ENCODE peak calls at places on chromosomes 13 and 19, in seven cellular contexts. One of them, this sample, is unnamed.

GRCh38 chr13:29791997-29792775 is 58.2 kb downstream of the UBL3 start:
- DNase-seq in amygdala: no peak
- DNase-seq in stimulated activated CD8-positive, alpha-beta memory T cell treated with anti-CD3 and anti-CD28 coated beads, Interleukin-4, amount 100 ng/mL, for 48 hours: no peak
- DNase-seq in NCI-H1417 treated with DMSO at 0.1 percent for 48 hours: no peak
- DNase-seq in ovary: no peak
- DNase-seq in posterior cingulate gyrus: no peak
- DNase-seq in activated CD4-positive, alpha-beta T cell treated with anti-CD3 and anti-CD28 coated beads for 48 hours: no peak
- DNase-seq in this sample: no peak

GRCh38 chr19:1261512-1261862 is 7.6 kb upstream of the CIRBP start:
- DNase-seq in activated CD4-positive, alpha-beta T cell treated with anti-CD3 and anti-CD28 coated beads for 48 hours: peak; percentile 44
- DNase-seq in ovary: peak; percentile 64
- DNase-seq in posterior cingulate gyrus: no peak
- DNase-seq in stimulated activated CD8-positive, alpha-beta memory T cell treated with anti-CD3 and anti-CD28 coated beads, Interleukin-4, amount 100 ng/mL, for 48 hours: peak; percentile 54
- DNase-seq in NCI-H1417 treated with DMSO at 0.1 percent for 48 hours: no peak
- DNase-seq in amygdala: no peak
- DNase-seq in this sample: no peak

GRCh38 chr13:61592489-61592888 is 176.8 kb upstream of the PCDH20 start:
- DNase-seq in posterior cingulate gyrus: no peak
- DNase-seq in amygdala: no peak
- DNase-seq in activated CD4-positive, alpha-beta T cell treated with anti-CD3 and anti-CD28 coated beads for 48 hours: no peak
- DNase-seq in ovary: no peak
- DNase-seq in stimulated activated CD8-positive, alpha-beta memory T cell treated with anti-CD3 and anti-CD28 coated beads, Interleukin-4, amount 100 ng/mL, for 48 hours: no peak
- DNase-seq in NCI-H1417 treated with DMSO at 0.1 percent for 48 hours: no peak
- DNase-seq in this sample: no peak

GRCh38 chr13:101520672-101521071 is 68.2 kb downstream of the ITGBL1 start:
- DNase-seq in posterior cingulate gyrus: no peak
- DNase-seq in stimulated activated CD8-positive, alpha-beta memory T cell treated with anti-CD3 and anti-CD28 coated beads, Interleukin-4, amount 100 ng/mL, for 48 hours: peak; percentile 24
- DNase-seq in activated CD4-positive, alpha-beta T cell treated with anti-CD3 and anti-CD28 coated beads for 48 hours: no peak
- DNase-seq in ovary: no peak
- DNase-seq in amygdala: no peak
- DNase-seq in NCI-H1417 treated with DMSO at 0.1 percent for 48 hours: no peak
- DNase-seq in this sample: peak; percentile 43

GRCh38 chr19:2495130-2495641 is 19.3 kb downstream of the GADD45B start:
- DNase-seq in activated CD4-positive, alpha-beta T cell treated with anti-CD3 and anti-CD28 coated beads for 48 hours: no peak
- DNase-seq in posterior cingulate gyrus: no peak
- DNase-seq in NCI-H1417 treated with DMSO at 0.1 percent for 48 hours: no peak
- DNase-seq in amygdala: no peak
- DNase-seq in ovary: peak; percentile 69
- DNase-seq in stimulated activated CD8-positive, alpha-beta memory T cell treated with anti-CD3 and anti-CD28 coated beads, Interleukin-4, amount 100 ng/mL, for 48 hours: no peak
- DNase-seq in this sample: no peak

GRCh38 chr19:34904846-34905527 is 21.7 kb upstream of the ZNF30 start:
- DNase-seq in NCI-H1417 treated with DMSO at 0.1 percent for 48 hours: no peak
- DNase-seq in posterior cingulate gyrus: no peak
- DNase-seq in stimulated activated CD8-positive, alpha-beta memory T cell treated with anti-CD3 and anti-CD28 coated beads, Interleukin-4, amount 100 ng/mL, for 48 hours: no peak
- DNase-seq in ovary: no peak
- DNase-seq in activated CD4-positive, alpha-beta T cell treated with anti-CD3 and anti-CD28 coated beads for 48 hours: peak; percentile 6
- DNase-seq in amygdala: no peak
- DNase-seq in this sample: no peak

GRCh38 chr13:96020155-96020575 is 33.0 kb downstream of the UGGT2 start:
- DNase-seq in posterior cingulate gyrus: peak; percentile 61
- DNase-seq in stimulated activated CD8-positive, alpha-beta memory T cell treated with anti-CD3 and anti-CD28 coated beads, Interleukin-4, amount 100 ng/mL, for 48 hours: no peak
- DNase-seq in ovary: no peak
- DNase-seq in activated CD4-positive, alpha-beta T cell treated with anti-CD3 and anti-CD28 coated beads for 48 hours: peak; percentile 3
- DNase-seq in amygdala: no peak
- DNase-seq in NCI-H1417 treated with DMSO at 0.1 percent for 48 hours: peak; percentile 41
- DNase-seq in this sample: peak; percentile 21

GRCh38 chr13:42970824-42971669 is 21.0 kb downstream of the EPSTI1 start:
- DNase-seq in ovary: no peak
- DNase-seq in amygdala: no peak
- DNase-seq in activated CD4-positive, alpha-beta T cell treated with anti-CD3 and anti-CD28 coated beads for 48 hours: peak; percentile 61
- DNase-seq in stimulated activated CD8-positive, alpha-beta memory T cell treated with anti-CD3 and anti-CD28 coated beads, Interleukin-4, amount 100 ng/mL, for 48 hours: peak; percentile 58
- DNase-seq in posterior cingulate gyrus: no peak
- DNase-seq in NCI-H1417 treated with DMSO at 0.1 percent for 48 hours: no peak
- DNase-seq in this sample: peak; percentile 73

GRCh38 chr13:49495783-49496762 is at the start of gene PHF11:
- DNase-seq in stimulated activated CD8-positive, alpha-beta memory T cell treated with anti-CD3 and anti-CD28 coated beads, Interleukin-4, amount 100 ng/mL, for 48 hours: peak; percentile 88
- DNase-seq in activated CD4-positive, alpha-beta T cell treated with anti-CD3 and anti-CD28 coated beads for 48 hours: peak; percentile 93
- DNase-seq in amygdala: peak; percentile 52
- DNase-seq in ovary: peak; percentile 79
- DNase-seq in NCI-H1417 treated with DMSO at 0.1 percent for 48 hours: no peak
- DNase-seq in posterior cingulate gyrus: peak; percentile 95
- DNase-seq in this sample: peak; percentile 94

GRCh38 chr13:44191504-44192171 is 182.0 kb upstream of the SERP2 start:
- DNase-seq in ovary: no peak
- DNase-seq in posterior cingulate gyrus: no peak
- DNase-seq in NCI-H1417 treated with DMSO at 0.1 percent for 48 hours: no peak
- DNase-seq in activated CD4-positive, alpha-beta T cell treated with anti-CD3 and anti-CD28 coated beads for 48 hours: peak; percentile 35
- DNase-seq in stimulated activated CD8-positive, alpha-beta memory T cell treated with anti-CD3 and anti-CD28 coated beads, Interleukin-4, amount 100 ng/mL, for 48 hours: no peak
- DNase-seq in amygdala: no peak
- DNase-seq in this sample: peak; percentile 53

GRCh38 chr13:26590379-26590778 is 32.9 kb downstream of the WASF3 start:
- DNase-seq in stimulated activated CD8-positive, alpha-beta memory T cell treated with anti-CD3 and anti-CD28 coated beads, Interleukin-4, amount 100 ng/mL, for 48 hours: no peak
- DNase-seq in activated CD4-positive, alpha-beta T cell treated with anti-CD3 and anti-CD28 coated beads for 48 hours: no peak
- DNase-seq in NCI-H1417 treated with DMSO at 0.1 percent for 48 hours: no peak
- DNase-seq in ovary: no peak
- DNase-seq in amygdala: no peak
- DNase-seq in posterior cingulate gyrus: no peak
- DNase-seq in this sample: no peak

GRCh38 chr19:7318176-7318575 is 24.0 kb upstream of the INSR start:
- DNase-seq in stimulated activated CD8-positive, alpha-beta memory T cell treated with anti-CD3 and anti-CD28 coated beads, Interleukin-4, amount 100 ng/mL, for 48 hours: no peak
- DNase-seq in amygdala: no peak
- DNase-seq in ovary: no peak
- DNase-seq in NCI-H1417 treated with DMSO at 0.1 percent for 48 hours: no peak
- DNase-seq in posterior cingulate gyrus: no peak
- DNase-seq in activated CD4-positive, alpha-beta T cell treated with anti-CD3 and anti-CD28 coated beads for 48 hours: no peak
- DNase-seq in this sample: no peak

GRCh38 chr19:6551607-6552450 is 21.0 kb downstream of the TNFSF9 start:
- DNase-seq in NCI-H1417 treated with DMSO at 0.1 percent for 48 hours: no peak
- DNase-seq in ovary: no peak
- DNase-seq in amygdala: no peak
- DNase-seq in stimulated activated CD8-positive, alpha-beta memory T cell treated with anti-CD3 and anti-CD28 coated beads, Interleukin-4, amount 100 ng/mL, for 48 hours: peak; percentile 83
- DNase-seq in posterior cingulate gyrus: no peak
- DNase-seq in activated CD4-positive, alpha-beta T cell treated with anti-CD3 and anti-CD28 coated beads for 48 hours: peak; percentile 77
- DNase-seq in this sample: peak; percentile 88

GRCh38 chr19:55210120-55210493 is 806 bp upstream of the PTPRH start:
- DNase-seq in stimulated activated CD8-positive, alpha-beta memory T cell treated with anti-CD3 and anti-CD28 coated beads, Interleukin-4, amount 100 ng/mL, for 48 hours: no peak
- DNase-seq in amygdala: no peak
- DNase-seq in ovary: no peak
- DNase-seq in NCI-H1417 treated with DMSO at 0.1 percent for 48 hours: no peak
- DNase-seq in activated CD4-positive, alpha-beta T cell treated with anti-CD3 and anti-CD28 coated beads for 48 hours: no peak
- DNase-seq in posterior cingulate gyrus: no peak
- DNase-seq in this sample: no peak

GRCh38 chr13:112204881-112205327 is 138.0 kb downstream of the SOX1 start:
- DNase-seq in posterior cingulate gyrus: no peak
- DNase-seq in stimulated activated CD8-positive, alpha-beta memory T cell treated with anti-CD3 and anti-CD28 coated beads, Interleukin-4, amount 100 ng/mL, for 48 hours: no peak
- DNase-seq in NCI-H1417 treated with DMSO at 0.1 percent for 48 hours: no peak
- DNase-seq in activated CD4-positive, alpha-beta T cell treated with anti-CD3 and anti-CD28 coated beads for 48 hours: no peak
- DNase-seq in ovary: no peak
- DNase-seq in amygdala: no peak
- DNase-seq in this sample: no peak

GRCh38 chr13:40789275-40790231 is at the start of gene SLC25A15:
- DNase-seq in activated CD4-positive, alpha-beta T cell treated with anti-CD3 and anti-CD28 coated beads for 48 hours: peak; percentile 76
- DNase-seq in amygdala: peak; percentile 46
- DNase-seq in ovary: peak; percentile 84
- DNase-seq in posterior cingulate gyrus: peak; percentile 91
- DNase-seq in NCI-H1417 treated with DMSO at 0.1 percent for 48 hours: no peak
- DNase-seq in stimulated activated CD8-positive, alpha-beta memory T cell treated with anti-CD3 and anti-CD28 coated beads, Interleukin-4, amount 100 ng/mL, for 48 hours: peak; percentile 82
- DNase-seq in this sample: peak; percentile 78

This sample was measured in activated CD8-positive, alpha-beta T cell treated with anti-CD3 and anti-CD28 coated beads for 36 hours.